ENCODE peak calls at places on chromosomes 3 and 15, in four cellular contexts. One of them, this sample, is unnamed.
A peak's percentile ranks its signal among the peaks of the same experiment; 100 is the strongest.

GRCh38 chr3:53970656-53971055 is 79.0 kb upstream of the SELENOK start:
- DNase-seq in PC-3: peak; percentile 11
- DNase-seq in HepG2: no peak
- DNase-seq in neural progenitor cell: peak; percentile 54
- DNase-seq in this sample: no peak

GRCh38 chr3:103644450-103644849 is 1209.6 kb downstream of the ZPLD1 start:
- DNase-seq in HepG2: no peak
- DNase-seq in neural progenitor cell: no peak
- DNase-seq in PC-3: no peak
- DNase-seq in this sample: no peak

GRCh38 chr15:99315636-99316035 is 64.4 kb downstream of the LRRC28 start:
- DNase-seq in PC-3: peak; percentile 50
- DNase-seq in neural progenitor cell: no peak
- DNase-seq in HepG2: no peak
- DNase-seq in this sample: no peak

GRCh38 chr3:125160911-125161371 is 51.6 kb downstream of the SLC12A8 start:
- DNase-seq in PC-3: no peak
- DNase-seq in HepG2: no peak
- DNase-seq in neural progenitor cell: no peak
- DNase-seq in this sample: no peak

GRCh38 chr3:160343132-160343531 is 55.9 kb downstream of the IFT80 start:
- DNase-seq in HepG2: peak; percentile 16
- DNase-seq in neural progenitor cell: peak; percentile 9
- DNase-seq in PC-3: peak; percentile 42
- DNase-seq in this sample: peak; percentile 48

GRCh38 chr15:67761343-67761742 is 64.0 kb upstream of the SKOR1 start:
- DNase-seq in HepG2: peak; percentile 57
- DNase-seq in PC-3: no peak
- DNase-seq in neural progenitor cell: no peak
- DNase-seq in this sample: no peak

GRCh38 chr3:186785517-186786018 is 2.2 kb downstream of the EIF4A2 start:
- DNase-seq in neural progenitor cell: no peak
- DNase-seq in HepG2: no peak
- DNase-seq in PC-3: no peak
- DNase-seq in this sample: no peak

GRCh38 chr3:29280675-29281264 is at the start of gene RBMS3:
- DNase-seq in PC-3: peak; percentile 91
- DNase-seq in neural progenitor cell: peak; percentile 83
- DNase-seq in HepG2: no peak
- DNase-seq in this sample: peak; percentile 97

GRCh38 chr3:172848910-172849309 is 98.4 kb downstream of the ECT2 start:
- DNase-seq in neural progenitor cell: no peak
- DNase-seq in PC-3: no peak
- DNase-seq in HepG2: no peak
- DNase-seq in this sample: peak; percentile 76

GRCh38 chr3:148093758-148094157 is 603.9 kb upstream of the AGTR1 start:
- DNase-seq in PC-3: no peak
- DNase-seq in neural progenitor cell: no peak
- DNase-seq in HepG2: no peak
- DNase-seq in this sample: no peak

GRCh38 chr3:64792458-64792857 is 104.7 kb upstream of the ADAMTS9 start:
- DNase-seq in HepG2: no peak
- DNase-seq in neural progenitor cell: no peak
- DNase-seq in PC-3: no peak
- DNase-seq in this sample: no peak

GRCh38 chr15:27977656-27978055 is 121.5 kb downstream of the OCA2 start:
- DNase-seq in neural progenitor cell: no peak
- DNase-seq in PC-3: no peak
- DNase-seq in HepG2: no peak
- DNase-seq in this sample: no peak

GRCh38 chr3:63523100-63523499 is 129.4 kb upstream of the SNTN start:
- DNase-seq in neural progenitor cell: peak; percentile 23
- DNase-seq in PC-3: no peak
- DNase-seq in HepG2: no peak
- DNase-seq in this sample: no peak

GRCh38 chr3:196096382-196096953 is 14.6 kb upstream of the TFRC start:
- DNase-seq in neural progenitor cell: no peak
- DNase-seq in HepG2: no peak
- DNase-seq in PC-3: no peak
- DNase-seq in this sample: no peak

GRCh38 chr3:72903004-72903403 is 15.2 kb downstream of the GXYLT2 start:
- DNase-seq in neural progenitor cell: no peak
- DNase-seq in PC-3: peak; percentile 72
- DNase-seq in HepG2: peak; percentile 73
- DNase-seq in this sample: no peak

GRCh38 chr15:86852741-86853140 is 773.1 kb downstream of the AGBL1 start:
- DNase-seq in neural progenitor cell: no peak
- DNase-seq in PC-3: peak; percentile 4
- DNase-seq in HepG2: no peak
- DNase-seq in this sample: no peak

GRCh38 chr3:188972313-188972712 is 199.5 kb upstream of the TPRG1 start:
- DNase-seq in neural progenitor cell: no peak
- DNase-seq in PC-3: no peak
- DNase-seq in HepG2: no peak
- DNase-seq in this sample: no peak

GRCh38 chr3:188974856-188975611 is 196.7 kb upstream of the TPRG1 start:
- DNase-seq in PC-3: peak; percentile 66
- DNase-seq in neural progenitor cell: no peak
- DNase-seq in HepG2: no peak
- DNase-seq in this sample: no peak

GRCh38 chr3:188976407-188976806 is 195.4 kb upstream of the TPRG1 start:
- DNase-seq in HepG2: no peak
- DNase-seq in PC-3: no peak
- DNase-seq in neural progenitor cell: no peak
- DNase-seq in this sample: no peak

GRCh38 chr3:188978772-188979171 is 193.0 kb upstream of the TPRG1 start:
- DNase-seq in neural progenitor cell: no peak
- DNase-seq in HepG2: peak; percentile 15
- DNase-seq in PC-3: peak; percentile 81
- DNase-seq in this sample: no peak

DNA sequence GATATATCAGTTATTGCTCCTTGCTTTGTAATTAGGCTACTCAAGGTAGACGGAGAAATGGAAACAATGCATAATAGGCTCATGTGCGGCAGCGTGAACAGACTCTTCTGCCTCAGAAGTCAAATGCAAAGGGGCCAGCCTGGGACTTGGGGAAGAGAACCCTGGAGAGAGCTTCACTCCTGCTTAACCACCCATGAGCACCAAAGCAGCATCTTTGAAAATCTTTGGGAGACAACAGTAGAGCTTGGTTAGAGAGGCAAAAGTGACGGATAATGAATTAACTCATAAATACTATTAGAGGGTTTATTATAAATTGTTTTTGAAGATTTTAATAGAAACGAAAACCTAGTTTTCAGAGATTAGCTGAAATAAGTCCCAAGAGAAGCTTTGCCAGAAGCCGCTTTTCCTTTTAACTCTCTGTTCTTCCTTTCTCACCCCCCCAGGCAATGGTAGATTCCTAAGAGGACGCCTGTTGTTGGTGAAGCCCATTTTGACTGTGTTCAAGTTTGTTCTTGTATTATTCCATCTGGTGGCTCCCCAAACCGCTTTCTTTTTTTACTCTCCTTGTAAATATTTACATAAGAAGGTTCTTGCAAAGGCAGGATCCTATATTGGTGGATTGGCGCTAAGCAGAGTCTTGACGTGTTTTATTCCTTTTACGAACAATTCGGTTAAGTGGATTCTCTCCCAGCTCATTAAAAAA is 196.0 kb upstream of the TPRG1 start:
- DNase-seq in neural progenitor cell: no peak
- DNase-seq in PC-3: peak; percentile 72
- DNase-seq in HepG2: no peak
- DNase-seq in this sample: no peak
- H3K4me3 ChIP-seq in neural progenitor cell: no peak overlapping the region
- H3K4me3 ChIP-seq in PC-3: peak overlapping the region; percentile 59
- H3K4me3 ChIP-seq in HepG2: no peak overlapping the region
- H3K4me3 ChIP-seq in this sample: no peak overlapping the region

GRCh38 chr15:60369696-60370095 is 28.1 kb downstream of the ANXA2 start:
- DNase-seq in PC-3: no peak
- DNase-seq in HepG2: no peak
- DNase-seq in neural progenitor cell: no peak
- DNase-seq in this sample: no peak

GRCh38 chr15:60370105-60370803 is 27.5 kb downstream of the ANXA2 start:
- DNase-seq in neural progenitor cell: no peak
- DNase-seq in PC-3: peak; percentile 67
- DNase-seq in HepG2: no peak
- DNase-seq in this sample: no peak

GRCh38 chr15:60372223-60372622 is 25.6 kb downstream of the ANXA2 start:
- DNase-seq in neural progenitor cell: no peak
- DNase-seq in HepG2: no peak
- DNase-seq in PC-3: no peak
- DNase-seq in this sample: no peak

GRCh38 chr15:60372756-60373155 is 25.0 kb downstream of the ANXA2 start:
- DNase-seq in HepG2: no peak
- DNase-seq in PC-3: peak; percentile 38
- DNase-seq in neural progenitor cell: no peak
- DNase-seq in this sample: no peak

DNA sequence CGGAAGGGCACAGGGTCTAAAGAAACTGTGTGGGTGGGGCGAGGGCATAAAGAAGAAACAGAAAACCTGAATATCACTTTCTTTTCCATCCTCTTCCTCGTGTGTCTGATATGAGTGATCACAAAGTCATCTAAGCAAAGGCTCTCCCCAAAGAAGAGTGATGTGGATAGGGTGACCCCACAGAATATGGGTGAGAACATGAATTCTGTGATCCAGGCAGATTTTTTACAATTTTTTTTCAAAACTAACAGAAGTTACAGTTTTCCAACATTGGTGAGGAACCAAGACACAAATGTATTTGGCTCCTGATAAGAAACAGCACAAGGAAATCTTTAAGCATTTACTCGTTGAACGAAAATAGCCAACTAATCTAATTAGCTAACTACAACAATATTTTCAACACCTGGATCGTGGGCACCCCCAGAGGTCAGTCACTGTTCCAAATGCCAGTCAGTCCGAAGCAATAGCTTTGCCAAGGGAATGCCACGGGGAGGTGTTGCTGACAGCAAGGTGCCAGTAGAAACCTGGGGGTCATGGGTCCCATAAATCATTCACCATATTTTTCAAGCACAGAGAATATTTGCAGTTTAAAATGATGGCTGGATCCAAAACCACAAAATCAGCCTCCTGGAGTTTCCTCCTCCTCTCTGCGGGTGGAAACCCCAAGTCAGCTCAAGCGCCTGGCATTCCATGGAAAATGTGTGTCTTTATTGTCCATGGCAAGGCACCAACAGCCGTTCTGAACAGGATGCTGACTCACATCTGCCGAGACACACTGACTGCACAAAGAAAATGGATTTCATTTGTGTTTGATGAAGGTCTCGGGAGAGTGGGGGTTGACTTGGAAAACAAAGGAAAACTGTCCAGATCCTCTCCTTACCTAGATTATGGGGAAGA is 26.7 kb downstream of the ANXA2 start:
- DNase-seq in neural progenitor cell: no peak
- DNase-seq in PC-3: peak; percentile 97
- DNase-seq in HepG2: peak; percentile 70
- DNase-seq in this sample: peak; percentile 96
- TF ChIP-seq EZH2 in neural progenitor cell: no peak
- TF ChIP-seq EZH2 in PC-3: no peak
- TF ChIP-seq EZH2 in HepG2: no peak
- TF ChIP-seq EZH2 in this sample: no peak

GRCh38 chr3:150083653-150084037 is 113.0 kb upstream of the PFN2 start:
- DNase-seq in PC-3: no peak
- DNase-seq in HepG2: no peak
- DNase-seq in neural progenitor cell: no peak
- DNase-seq in this sample: peak; percentile 30

GRCh38 chr3:150084128-150084527 is 113.4 kb upstream of the PFN2 start:
- DNase-seq in PC-3: no peak
- DNase-seq in neural progenitor cell: no peak
- DNase-seq in HepG2: no peak
- DNase-seq in this sample: no peak

GRCh38 chr3:150080058-150080730 is 109.5 kb upstream of the PFN2 start:
- DNase-seq in HepG2: no peak
- DNase-seq in neural progenitor cell: peak; percentile 9
- DNase-seq in PC-3: no peak
- DNase-seq in this sample: no peak

GRCh38 chr3:150081084-150081483 is 110.4 kb upstream of the PFN2 start:
- DNase-seq in PC-3: peak; percentile 89
- DNase-seq in neural progenitor cell: no peak
- DNase-seq in HepG2: no peak
- DNase-seq in this sample: no peak

DNA sequence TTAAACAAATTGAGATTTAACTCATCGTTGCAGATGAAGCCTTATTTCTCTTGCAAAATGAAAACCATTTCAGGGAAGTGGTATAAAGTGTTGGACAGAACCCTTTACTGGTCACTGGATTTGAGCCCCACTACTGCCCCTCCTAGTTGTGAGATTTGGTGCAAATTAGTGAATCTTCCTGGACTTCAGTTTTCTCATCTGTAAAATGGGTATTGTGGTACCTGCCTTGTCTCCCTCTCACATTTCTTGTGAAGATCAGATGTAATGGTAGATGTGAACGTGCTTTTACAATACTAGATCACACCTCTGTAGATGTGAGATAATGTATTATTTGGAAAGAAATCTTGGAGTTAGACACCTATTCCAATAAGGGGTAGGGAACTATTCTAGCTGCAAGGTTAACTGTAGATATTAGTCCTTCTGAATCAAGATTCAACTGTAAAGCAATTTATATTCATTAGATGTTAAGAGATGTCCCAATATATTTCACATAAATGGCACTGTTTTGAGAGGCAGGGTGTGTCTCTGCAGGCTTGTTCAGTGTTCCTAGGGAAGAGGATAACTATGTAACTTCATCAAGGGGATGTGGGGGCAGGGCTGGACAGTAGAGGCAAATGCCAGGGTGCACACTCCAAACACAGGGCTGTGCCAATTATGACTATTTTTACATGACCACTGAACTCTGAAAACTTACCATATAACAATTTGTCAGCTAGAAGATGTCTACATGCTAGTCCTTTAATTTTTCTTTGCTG is 112.4 kb upstream of the PFN2 start:
- DNase-seq in PC-3: no peak
- DNase-seq in neural progenitor cell: no peak
- DNase-seq in HepG2: no peak
- DNase-seq in this sample: no peak
- H3K4me3 ChIP-seq in PC-3: no peak overlapping the region
- H3K4me3 ChIP-seq in neural progenitor cell: no peak overlapping the region
- H3K4me3 ChIP-seq in HepG2: no peak overlapping the region
- H3K4me3 ChIP-seq in this sample: peak overlapping the region; percentile 31

DNA sequence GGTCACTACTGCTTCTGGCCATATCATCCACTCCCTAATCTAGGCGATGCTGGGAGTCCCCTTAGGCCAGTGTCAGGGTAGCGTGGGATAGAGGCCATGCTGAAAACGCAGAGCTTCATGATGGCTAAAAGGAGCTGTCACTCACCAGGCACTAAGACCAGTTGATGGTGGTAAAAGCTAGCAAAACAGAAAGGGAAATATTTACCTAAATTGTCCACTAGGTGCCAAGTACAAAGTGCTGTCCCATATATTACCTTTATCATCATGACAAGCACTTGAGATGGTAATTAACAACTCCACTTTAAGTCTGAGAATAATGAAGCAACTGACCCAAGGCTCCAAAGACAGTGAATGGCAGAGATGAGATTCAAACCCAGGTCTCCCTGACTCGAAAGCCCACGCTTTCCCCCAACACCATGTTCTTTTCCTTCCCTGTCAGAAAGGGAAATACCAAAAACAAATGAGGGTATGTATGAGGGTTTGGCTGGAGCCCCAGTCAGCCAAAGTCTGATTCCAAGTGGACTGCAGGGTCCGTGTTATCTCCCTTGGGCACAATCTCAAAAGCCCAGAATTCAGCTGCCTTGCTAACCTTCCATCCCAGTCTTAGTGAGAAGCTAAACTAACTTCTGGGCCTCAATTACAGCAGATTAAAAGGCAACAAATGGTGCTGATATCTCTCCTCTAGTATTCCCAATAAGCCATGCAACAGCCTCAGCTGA is 84.7 kb downstream of the RBPMS2 start:
- DNase-seq in HepG2: no peak
- DNase-seq in neural progenitor cell: no peak
- DNase-seq in PC-3: no peak
- DNase-seq in this sample: no peak
- TF ChIP-seq EZH2 in HepG2: no peak
- TF ChIP-seq EZH2 in neural progenitor cell: no peak
- TF ChIP-seq EZH2 in PC-3: no peak
- TF ChIP-seq EZH2 in this sample: no peak